ENCODE peak calls at places on chromosomes 7 and 10, in four cellular contexts. U is SW480; T is activated CD8-positive, alpha-beta memory T cell treated with anti-CD3 and anti-CD28 coated beads for 48 hours; Y is neural progenitor cell. X is an unnamed sample.
A peak's percentile ranks its signal among the peaks of the same experiment; 100 is the strongest.

GRCh38 chr10:86651631-86652331 is 2.6 kb upstream of the OPN4 start:
- DNase-seq in U (no peak), T (no peak), Y (no peak), X (no peak)

GRCh38 chr7:147567043-147567442 is 1023.5 kb upstream of the C7orf33 start:
- DNase-seq in U (no peak), T (no peak), Y (no peak), X (no peak)

GRCh38 chr7:100897111-100897608 is 1.5 kb upstream of the ACHE start:
- DNase-seq in U (no peak), T (no peak), Y (peak; percentile 69), X (peak; percentile 64)

GRCh38 chr7:4186513-4186780 is 495.6 kb upstream of the FOXK1 start:
- DNase-seq in U (no peak), T (no peak), Y (no peak), X (no peak)

GRCh38 chr10:71131508-71132088 is 80.8 kb upstream of the UNC5B start:
- DNase-seq in U (no peak), T (no peak), Y (no peak), X (no peak)

GRCh38 chr10:53403688-53404087 is 631.1 kb upstream of the MBL2 start:
- DNase-seq in U (no peak), T (no peak), Y (no peak), X (peak; percentile 76)

GRCh38 chr10:34286136-34286739 is 528.9 kb downstream of the PARD3 start:
- DNase-seq in U (no peak), T (no peak), Y (no peak), X (no peak)

GRCh38 chr10:71766717-71767419 is 6.5 kb downstream of the VSIR start:
- DNase-seq in U (peak; percentile 94), T (no peak), Y (no peak), X (peak; percentile 100)

GRCh38 chr10:43843331-43844101 is 194.8 kb upstream of the ZNF32 start:
- DNase-seq in U (no peak), T (no peak), Y (no peak), X (no peak)

GRCh38 chr7:74525881-74526280 is 72.2 kb downstream of the GTF2IRD1 start:
- DNase-seq in U (peak; percentile 99), T (no peak), Y (no peak), X (peak; percentile 89)

GRCh38 chr10:13872411-13872810 is 285.6 kb downstream of the PRPF18 start:
- DNase-seq in U (no peak), T (no peak), Y (no peak), X (no peak)

GRCh38 chr10:24468281-24468751 is 255.4 kb downstream of the ARHGAP21 start:
- DNase-seq in U (no peak), T (no peak), Y (no peak), X (no peak)

GRCh38 chr10:30831401-30831800 is 200.3 kb downstream of the ZNF438 start:
- DNase-seq in U (no peak), T (no peak), Y (no peak), X (no peak)

GRCh38 chr10:856405-857157 is 74.9 kb downstream of the LARP4B start:
- DNase-seq in U (no peak), T (no peak), Y (no peak), X (no peak)

GRCh38 chr7:74215921-74216320 is 6.1 kb downstream of the LAT2 start:
- DNase-seq in U (no peak), T (no peak), Y (no peak), X (no peak)

GRCh38 chr10:77899690-77900089 is 26.9 kb downstream of the DLG5 start:
- DNase-seq in U (no peak), T (no peak), Y (no peak), X (no peak)

GRCh38 chr7:140275069-140275961 is 98.5 kb upstream of the KDM7A start:
- DNase-seq in U (no peak), T (no peak), Y (no peak), X (peak; percentile 35)

GRCh38 chr7:86768394-86768793 is 124.7 kb downstream of the GRM3 start:
- DNase-seq in U (no peak), T (no peak), Y (no peak), X (no peak)

GRCh38 chr7:23353172-23353571 is 54.0 kb downstream of the MALSU1 start:
- DNase-seq in U (no peak), T (no peak), Y (peak; percentile 54), X (no peak)

GRCh38 chr10:65949543-65949942 is 976.3 kb upstream of the LRRTM3 start:
- DNase-seq in U (no peak), T (no peak), Y (no peak), X (no peak)

GRCh38 chr7:22578048-22578770 is 78.2 kb upstream of the STEAP1B start:
- DNase-seq in U (no peak), T (no peak), Y (no peak), X (no peak)

GRCh38 chr10:101695404-101695732 is 398 bp upstream of the FBXW4 start:
- DNase-seq in U (no peak), T (no peak), Y (no peak), X (no peak)

GRCh38 chr7:121416533-121416932 is 20.4 kb upstream of the FAM3C start:
- DNase-seq in U (no peak), T (no peak), Y (no peak), X (no peak)

GRCh38 chr7:20327047-20327446 is 3.7 kb upstream of the ITGB8 start:
- DNase-seq in U (no peak), T (no peak), Y (no peak), X (no peak)

GRCh38 chr7:149226840-149227494 is 12.5 kb upstream of the ZNF212 start:
- DNase-seq in U (no peak), T (no peak), Y (no peak), X (peak; percentile 44)

GRCh38 chr7:3998060-3998459 is 684.0 kb upstream of the FOXK1 start:
- DNase-seq in U (no peak), T (no peak), Y (no peak), X (no peak)

GRCh38 chr7:131753620-131754222 is 197.3 kb upstream of the PODXL start:
- DNase-seq in U (peak; percentile 31), T (no peak), Y (peak; percentile 67), X (peak; percentile 11)

GRCh38 chr10:71260622-71261325 is 48.4 kb downstream of the UNC5B start:
- DNase-seq in U (peak; percentile 62), T (no peak), Y (peak; percentile 60), X (no peak)

GRCh38 chr10:111035542-111035941 is 41.3 kb upstream of the ADRA2A start:
- DNase-seq in U (no peak), T (no peak), Y (no peak), X (no peak)

GRCh38 chr10:73901261-73901660 is 9.7 kb upstream of the PLAU start:
- DNase-seq in U (no peak), T (no peak), Y (no peak), X (no peak)

GRCh38 chr7:142669074-142669654 is 80.1 kb upstream of the PRSS1 start:
- DNase-seq in U (peak; percentile 35), T (no peak), Y (peak; percentile 20), X (peak; percentile 26)

GRCh38 chr10:17340144-17340829 is 112.2 kb downstream of the VIM start:
- DNase-seq in U (no peak), T (no peak), Y (no peak), X (no peak)

GRCh38 chr10:89590326-89590725 is 54.7 kb downstream of the PANK1 start:
- DNase-seq in U (no peak), T (no peak), Y (no peak), X (no peak)

GRCh38 chr10:45428611-45429510 is 54.8 kb downstream of the ALOX5 start:
- DNase-seq in U (no peak), T (no peak), Y (no peak), X (no peak)

GRCh38 chr10:22649390-22649841 is 65.0 kb downstream of the PIP4K2A start:
- DNase-seq in U (no peak), T (no peak), Y (no peak), X (peak; percentile 35)